ENCODE peak calls at places on chromosomes 6 and 20, in four cellular contexts. Z is K562, C is HepG2, O is H1. Q is an unnamed sample.

GRCh38 chr20:31760457-31761240 is 21.6 kb downstream of the TPX2 start:
- DNase-seq in Z (no peak), C (no peak), O (no peak), Q (no peak)

GRCh38 chr6:71463061-71463460 is 174.4 kb downstream of the OGFRL1 start:
- DNase-seq in Z (no peak), C (no peak), O (no peak), Q (no peak)

GRCh38 chr6:144405173-144405572 is 120.0 kb downstream of the UTRN start:
- DNase-seq in Z (no peak), C (no peak), O (no peak), Q (no peak)

GRCh38 chr6:33926451-33926850 is 122.6 kb upstream of the MLN start:
- DNase-seq in Z (peak), C (no peak), O (no peak), Q (peak)

GRCh38 chr20:50729925-50730764 is 1.2 kb upstream of the PARD6B start:
- DNase-seq in Z (peak), C (peak), O (no peak), Q (no peak)

GRCh38 chr6:134389129-134389528 is 71.2 kb upstream of the SGK1 start:
- DNase-seq in Z (no peak), C (no peak), O (no peak), Q (no peak)

GRCh38 chr6:16292942-16293341 is 54.6 kb downstream of the GMPR start:
- DNase-seq in Z (no peak), C (no peak), O (no peak), Q (no peak)

GRCh38 chr6:15953152-15953880 is 175.6 kb upstream of the MYLIP start:
- DNase-seq in Z (no peak), C (no peak), O (no peak), Q (no peak)

GRCh38 chr6:105136433-105137350 is 43.1 kb downstream of the POPDC3 start:
- DNase-seq in Z (peak), C (no peak), O (peak), Q (peak)

GRCh38 chr20:46204594-46205205 is 86.6 kb downstream of the CD40 start:
- DNase-seq in Z (no peak), C (no peak), O (no peak), Q (no peak)

GRCh38 chr6:4603291-4603690 is 172.9 kb upstream of the CDYL start:
- DNase-seq in Z (no peak), C (no peak), O (no peak), Q (no peak)

GRCh38 chr20:37418591-37418990 is 72.7 kb downstream of the SRC start:
- DNase-seq in Z (no peak), C (no peak), O (no peak), Q (no peak)

GRCh38 chr6:166926748-166927147 is 29.6 kb downstream of the RNASET2 start:
- DNase-seq in Z (no peak), C (no peak), O (no peak), Q (no peak)
- TF ChIP-seq JUN in Z (no peak), C (no peak), O (no peak), Q (no peak)

GRCh38 chr20:57008217-57008616 is 258.2 kb downstream of the BMP7 start:
- DNase-seq in Z (no peak), C (no peak), O (no peak), Q (peak)
- TF ChIP-seq EP300 in Z (no peak), C (no peak), O (no peak), Q (no peak)

GRCh38 chr6:149895702-149896310 is 2.1 kb downstream of the RAET1E start:
- DNase-seq in Z (no peak), C (no peak), O (no peak), Q (peak)
- TF ChIP-seq JUN in Z (no peak), C (no peak), O (no peak), Q (no peak)

GRCh38 chr6:25942561-25943147 is 12.2 kb upstream of the SLC17A2 start:
- DNase-seq in Z (peak), C (peak), O (no peak), Q (peak)

GRCh38 chr6:25946631-25947030 is 16.0 kb upstream of the TRIM38 start:
- DNase-seq in Z (no peak), C (no peak), O (no peak), Q (no peak)

GRCh38 chr6:25944655-25945054 is 14.2 kb upstream of the SLC17A2 start:
- DNase-seq in Z (no peak), C (no peak), O (no peak), Q (no peak)

GRCh38 chr6:25943887-25944286 is 13.4 kb upstream of the SLC17A2 start:
- DNase-seq in Z (no peak), C (no peak), O (no peak), Q (no peak)

DNA sequence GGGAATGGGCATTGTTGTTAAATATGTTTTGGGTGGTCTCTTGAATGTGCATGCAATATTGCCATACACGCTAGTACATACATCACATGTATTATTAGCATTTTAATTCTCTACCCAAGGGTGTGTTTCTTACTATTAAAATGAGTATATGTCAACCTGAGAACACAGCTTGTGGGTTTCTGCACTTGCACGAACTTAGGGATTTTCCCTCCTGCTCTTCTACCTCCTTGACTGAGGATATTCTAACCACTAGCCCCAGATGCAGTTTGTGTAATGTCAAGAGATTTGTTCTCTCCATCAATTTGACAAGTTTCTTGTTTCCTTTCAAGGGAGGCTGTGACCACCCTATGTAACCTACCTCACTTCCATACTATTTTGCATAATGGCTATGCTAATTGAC is 14.7 kb upstream of the SLC17A2 start:
- DNase-seq in Z (no peak), C (no peak), O (no peak), Q (no peak)
- TF ChIP-seq EP300 in Z (no peak), C (no peak), O (no peak), Q (no peak)

GRCh38 chr20:42051935-42052334 is 433.8 kb upstream of the CHD6 start:
- DNase-seq in Z (no peak), C (no peak), O (no peak), Q (no peak)
- TF ChIP-seq JUN in Z (no peak), C (no peak), O (no peak), Q (no peak)

GRCh38 chr6:155278319-155279049 is 14.7 kb downstream of the CLDN20 start:
- DNase-seq in Z (no peak), C (no peak), O (no peak), Q (no peak)
- TF ChIP-seq EP300 in Z (no peak), C (no peak), O (no peak), Q (no peak)